ENCODE peak calls at places on chromosomes 16 and 17, in four cellular contexts. One of them, this sample, is unnamed.

GRCh38 chr17:53570731-53571130 is 252.0 kb upstream of the KIF2B start:
- DNase-seq in GM12878: no peak
- DNase-seq in testis: no peak
- DNase-seq in lower lobe of right lung: no peak
- DNase-seq in this sample: no peak

GRCh38 chr17:51079049-51079448 is 41.6 kb downstream of the SPAG9 start:
- DNase-seq in lower lobe of right lung: no peak
- DNase-seq in testis: no peak
- DNase-seq in GM12878: no peak
- DNase-seq in this sample: no peak

GRCh38 chr17:74199306-74200092 is 4.0 kb upstream of the RPL38 start:
- DNase-seq in testis: peak
- DNase-seq in GM12878: no peak
- DNase-seq in lower lobe of right lung: peak
- DNase-seq in this sample: peak

GRCh38 chr17:19341641-19342610 is 20.6 kb downstream of the B9D1 start:
- DNase-seq in testis: no peak
- DNase-seq in GM12878: no peak
- DNase-seq in lower lobe of right lung: no peak
- DNase-seq in this sample: no peak

GRCh38 chr17:50239913-50240312 is 34.4 kb upstream of the TMEM92 start:
- DNase-seq in GM12878: no peak
- DNase-seq in testis: no peak
- DNase-seq in lower lobe of right lung: no peak
- DNase-seq in this sample: no peak

GRCh38 chr16:86733526-86734254 is 155.3 kb downstream of the FOXL1 start:
- DNase-seq in testis: no peak
- DNase-seq in GM12878: no peak
- DNase-seq in lower lobe of right lung: no peak
- DNase-seq in this sample: no peak

GRCh38 chr17:81422776-81423697 is 27.8 kb downstream of the BAHCC1 start:
- DNase-seq in GM12878: no peak
- DNase-seq in testis: peak
- DNase-seq in lower lobe of right lung: peak
- DNase-seq in this sample: no peak

GRCh38 chr17:4648741-4649140 is 7.3 kb upstream of the ALOX15 start:
- DNase-seq in lower lobe of right lung: no peak
- DNase-seq in GM12878: no peak
- DNase-seq in testis: no peak
- DNase-seq in this sample: no peak

GRCh38 chr17:57597531-57598453 is 147.3 kb downstream of the CCDC182 start:
- DNase-seq in testis: peak
- DNase-seq in GM12878: no peak
- DNase-seq in lower lobe of right lung: peak
- DNase-seq in this sample: peak

GRCh38 chr16:84292032-84292431 is 2.6 kb upstream of the WFDC1 start:
- DNase-seq in testis: no peak
- DNase-seq in GM12878: no peak
- DNase-seq in lower lobe of right lung: no peak
- DNase-seq in this sample: no peak

GRCh38 chr17:72122002-72122310 is 1.1 kb downstream of the SOX9 start:
- DNase-seq in testis: no peak
- DNase-seq in GM12878: no peak
- DNase-seq in lower lobe of right lung: no peak
- DNase-seq in this sample: no peak

GRCh38 chr16:66469291-66469931 is 42.3 kb downstream of the BEAN1 start:
- DNase-seq in testis: no peak
- DNase-seq in lower lobe of right lung: no peak
- DNase-seq in GM12878: no peak
- DNase-seq in this sample: no peak

GRCh38 chr16:85179344-85180046 is 67.2 kb upstream of the CIBAR2 start:
- DNase-seq in GM12878: no peak
- DNase-seq in lower lobe of right lung: no peak
- DNase-seq in testis: no peak
- DNase-seq in this sample: no peak

GRCh38 chr16:30116291-30117207 is 3.2 kb upstream of the GDPD3 start:
- DNase-seq in GM12878: no peak
- DNase-seq in testis: no peak
- DNase-seq in lower lobe of right lung: no peak
- DNase-seq in this sample: no peak

GRCh38 chr17:348692-349425 is 3.7 kb downstream of the RPH3AL start:
- DNase-seq in testis: peak
- DNase-seq in lower lobe of right lung: peak
- DNase-seq in GM12878: no peak
- DNase-seq in this sample: no peak

GRCh38 chr17:79393358-79394038 is 217.4 kb downstream of the RBFOX3 start:
- DNase-seq in lower lobe of right lung: peak
- DNase-seq in GM12878: no peak
- DNase-seq in testis: peak
- DNase-seq in this sample: peak

GRCh38 chr16:76705883-76706282 is 428.7 kb downstream of the CNTNAP4 start:
- DNase-seq in lower lobe of right lung: no peak
- DNase-seq in GM12878: no peak
- DNase-seq in testis: no peak
- DNase-seq in this sample: no peak

GRCh38 chr16:28112908-28113307 is 49.4 kb upstream of the GSG1L start:
- DNase-seq in lower lobe of right lung: no peak
- DNase-seq in GM12878: no peak
- DNase-seq in testis: no peak
- DNase-seq in this sample: no peak

GRCh38 chr16:51900221-51900780 is 646.6 kb downstream of the TOX3 start:
- DNase-seq in lower lobe of right lung: no peak
- DNase-seq in testis: no peak
- DNase-seq in GM12878: no peak
- DNase-seq in this sample: no peak

GRCh38 chr16:73361061-73361460 is 313.1 kb upstream of the ZFHX3 start:
- DNase-seq in GM12878: no peak
- DNase-seq in testis: no peak
- DNase-seq in lower lobe of right lung: no peak
- DNase-seq in this sample: no peak

GRCh38 chr17:54172654-54173316 is 350.1 kb downstream of the KIF2B start:
- DNase-seq in testis: peak
- DNase-seq in lower lobe of right lung: no peak
- DNase-seq in GM12878: no peak
- DNase-seq in this sample: peak

GRCh38 chr16:23959069-23959800 is 123.5 kb downstream of the PRKCB start:
- DNase-seq in GM12878: no peak
- DNase-seq in lower lobe of right lung: no peak
- DNase-seq in testis: peak
- DNase-seq in this sample: no peak

GRCh38 chr17:35679007-35679682 is 52.3 kb upstream of the RASL10B start:
- DNase-seq in testis: no peak
- DNase-seq in GM12878: no peak
- DNase-seq in lower lobe of right lung: no peak
- DNase-seq in this sample: no peak

GRCh38 chr17:35700157-35700556 is 31.3 kb upstream of the RASL10B start:
- DNase-seq in GM12878: no peak
- DNase-seq in lower lobe of right lung: no peak
- DNase-seq in testis: no peak
- DNase-seq in this sample: no peak

GRCh38 chr17:82399030-82399429 is 19.1 kb upstream of the HEXD start:
- DNase-seq in testis: peak
- DNase-seq in lower lobe of right lung: no peak
- DNase-seq in GM12878: no peak
- DNase-seq in this sample: peak

GRCh38 chr17:33671493-33671892 is 378.4 kb upstream of the ASIC2 start:
- DNase-seq in testis: no peak
- DNase-seq in GM12878: no peak
- DNase-seq in lower lobe of right lung: no peak
- DNase-seq in this sample: no peak

GRCh38 chr17:3959295-3959899 is 4.8 kb downstream of the ATP2A3 start:
- DNase-seq in GM12878: no peak
- DNase-seq in testis: no peak
- DNase-seq in lower lobe of right lung: no peak
- DNase-seq in this sample: no peak

GRCh38 chr16:86390335-86390734 is 120.0 kb upstream of the FOXF1 start:
- DNase-seq in GM12878: no peak
- DNase-seq in lower lobe of right lung: no peak
- DNase-seq in testis: no peak
- DNase-seq in this sample: no peak

GRCh38 chr16:29951966-29952365 is 9.9 kb upstream of the TMEM219 start:
- DNase-seq in GM12878: no peak
- DNase-seq in lower lobe of right lung: no peak
- DNase-seq in testis: no peak
- DNase-seq in this sample: no peak

GRCh38 chr17:14268264-14268663 is 31.6 kb upstream of the CDRT15 start:
- DNase-seq in testis: no peak
- DNase-seq in lower lobe of right lung: no peak
- DNase-seq in GM12878: no peak
- DNase-seq in this sample: peak

GRCh38 chr17:17119533-17119932 is 77.3 kb downstream of the MPRIP start:
- DNase-seq in GM12878: peak
- DNase-seq in lower lobe of right lung: peak
- DNase-seq in testis: peak
- DNase-seq in this sample: no peak

GRCh38 chr17:6479626-6480324 is 35.5 kb downstream of the PIMREG start:
- DNase-seq in GM12878: no peak
- DNase-seq in testis: no peak
- DNase-seq in lower lobe of right lung: no peak
- DNase-seq in this sample: peak

GRCh38 chr16:88870608-88871348 is 4.3 kb upstream of the PABPN1L start:
- DNase-seq in lower lobe of right lung: no peak
- DNase-seq in testis: no peak
- DNase-seq in GM12878: no peak
- DNase-seq in this sample: peak

DNA sequence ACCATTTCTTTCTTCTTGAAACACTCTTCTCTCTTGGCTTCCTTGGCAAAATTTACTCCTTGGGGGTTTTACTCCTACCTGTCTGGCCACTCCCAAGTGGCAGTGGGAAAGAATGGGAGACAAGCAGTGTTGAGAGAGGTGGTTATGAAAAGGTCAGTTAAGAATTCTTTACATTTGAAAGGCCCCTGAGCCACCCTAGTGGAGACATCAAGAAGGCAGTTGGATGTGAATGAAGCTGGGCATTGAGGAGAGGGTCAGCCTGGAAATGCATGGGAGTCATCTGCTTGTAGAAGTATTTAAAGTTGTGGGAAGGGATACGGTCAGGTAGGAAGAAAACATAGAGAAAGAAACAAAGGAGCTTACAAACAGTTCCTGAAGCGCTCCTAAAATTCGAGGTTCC is 42.3 kb upstream of the CCNF start:
- DNase-seq in lower lobe of right lung: no peak
- DNase-seq in testis: no peak
- DNase-seq in GM12878: no peak
- DNase-seq in this sample: peak
- TF ChIP-seq CTCF in lower lobe of right lung: no peak
- TF ChIP-seq CTCF in testis: peak
- TF ChIP-seq CTCF in GM12878: no peak
- TF ChIP-seq CTCF in this sample: peak

GRCh38 chr17:41772218-41772585 is 14.3 kb downstream of the JUP start:
- DNase-seq in lower lobe of right lung: peak
- DNase-seq in GM12878: no peak
- DNase-seq in testis: no peak
- DNase-seq in this sample: no peak

GRCh38 chr17:41773190-41773588 is 13.3 kb downstream of the JUP start:
- DNase-seq in lower lobe of right lung: no peak
- DNase-seq in GM12878: no peak
- DNase-seq in testis: no peak
- DNase-seq in this sample: no peak

GRCh38 chr17:41769985-41770384 is 16.5 kb downstream of the JUP start:
- DNase-seq in GM12878: no peak
- DNase-seq in lower lobe of right lung: no peak
- DNase-seq in testis: no peak
- DNase-seq in this sample: no peak

GRCh38 chr17:41772586-41773189 is 13.8 kb downstream of the JUP start:
- DNase-seq in GM12878: no peak
- DNase-seq in lower lobe of right lung: no peak
- DNase-seq in testis: no peak
- DNase-seq in this sample: no peak

DNA sequence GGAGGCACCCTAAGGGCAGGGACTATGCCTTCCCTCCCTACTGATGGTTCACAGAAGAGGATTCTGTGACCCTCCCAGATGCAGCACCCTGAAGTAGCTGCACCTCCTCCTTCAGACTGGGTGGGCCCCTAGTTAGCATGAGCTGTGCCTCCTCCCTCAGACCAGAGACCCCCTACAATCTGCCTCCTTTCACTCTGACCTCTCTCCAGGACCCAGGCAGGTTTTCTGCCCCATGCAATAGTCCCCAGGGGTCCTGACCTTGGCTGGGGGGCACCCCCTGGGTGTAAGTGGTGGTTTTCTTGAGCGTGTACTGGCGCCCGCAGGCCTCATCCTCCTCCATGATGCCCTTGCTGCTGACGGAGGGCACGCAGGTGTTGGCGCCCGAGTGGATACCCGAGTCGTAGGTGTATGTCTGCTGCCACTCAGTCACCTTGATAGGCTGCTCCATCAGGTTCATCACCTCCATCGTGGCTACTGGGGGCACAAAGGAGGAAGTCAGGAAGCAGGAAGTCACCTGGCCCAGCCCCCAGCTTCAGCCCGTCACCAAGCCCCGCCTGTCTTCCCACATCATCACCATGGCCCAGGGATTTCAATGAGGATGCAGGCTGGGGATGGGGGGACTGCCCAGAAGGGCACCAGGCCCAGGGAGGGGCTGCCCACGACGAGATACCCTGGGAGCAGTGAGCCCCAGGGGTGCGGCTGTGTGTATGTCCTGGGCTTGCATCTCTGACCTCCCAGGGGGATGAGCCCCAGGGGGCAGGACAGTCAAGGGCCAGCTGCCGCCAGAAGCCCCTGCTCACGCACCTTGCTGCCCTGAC is 14.9 kb downstream of the JUP start:
- DNase-seq in testis: no peak
- DNase-seq in lower lobe of right lung: no peak
- DNase-seq in GM12878: no peak
- DNase-seq in this sample: no peak
- H3K27ac ChIP-seq in testis: no peak
- H3K27ac ChIP-seq in lower lobe of right lung: peak
- H3K27ac ChIP-seq in GM12878: peak
- H3K27ac ChIP-seq in this sample: no peak

DNA sequence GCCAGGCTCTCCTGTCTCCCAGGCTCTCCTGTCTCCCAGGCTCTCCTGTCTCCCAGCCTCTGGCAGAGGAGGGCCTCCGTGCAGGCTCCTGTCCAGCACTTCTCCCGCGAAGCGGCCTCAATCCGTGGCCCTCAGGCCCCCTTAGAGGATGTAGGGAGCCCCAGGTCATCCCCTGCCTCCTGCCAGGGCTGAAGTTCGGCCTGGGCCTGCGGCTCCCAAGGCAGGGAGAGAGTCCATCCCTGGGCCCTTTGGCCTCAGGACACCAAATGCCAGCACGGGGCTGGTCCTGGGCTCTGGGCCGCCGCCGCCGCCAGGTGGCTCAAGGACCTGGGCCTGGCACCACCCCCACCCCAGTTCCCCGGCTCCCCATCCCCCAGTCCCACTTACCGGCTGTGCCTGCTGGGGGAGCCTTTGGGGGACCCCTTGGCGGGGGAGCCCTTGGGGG is 370 bp downstream of the EVPL start:
- DNase-seq in lower lobe of right lung: peak
- DNase-seq in testis: no peak
- DNase-seq in GM12878: no peak
- DNase-seq in this sample: peak
- H3K4me3 ChIP-seq in lower lobe of right lung: peak
- H3K4me3 ChIP-seq in testis: no peak
- H3K4me3 ChIP-seq in GM12878: no peak
- H3K4me3 ChIP-seq in this sample: peak

GRCh38 chr16:7679899-7680298 is 347.3 kb downstream of the RBFOX1 start:
- DNase-seq in lower lobe of right lung: no peak
- DNase-seq in testis: no peak
- DNase-seq in GM12878: no peak
- DNase-seq in this sample: no peak
- TF ChIP-seq CTCF in lower lobe of right lung: no peak
- TF ChIP-seq CTCF in testis: no peak
- TF ChIP-seq CTCF in GM12878: no peak
- TF ChIP-seq CTCF in this sample: no peak

GRCh38 chr17:29705352-29705751 is 82.6 kb upstream of the CORO6 start:
- DNase-seq in testis: no peak
- DNase-seq in GM12878: no peak
- DNase-seq in lower lobe of right lung: no peak
- DNase-seq in this sample: no peak
- H3K27ac ChIP-seq in testis: no peak
- H3K27ac ChIP-seq in GM12878: peak
- H3K27ac ChIP-seq in lower lobe of right lung: peak
- H3K27ac ChIP-seq in this sample: no peak

This sample was measured in WERI-Rb-1.